ENCODE peak calls at places on chromosomes 1 and 21, in six cellular contexts. L is HepG2, Q is GM12891, G is K562, W is GM12878, V is H1. X is an unnamed sample.

GRCh38 chr1:220906561-220907334 is 27.5 kb downstream of the HLX start:
- DNase-seq in G (no peak), V (no peak), Q (no peak), W (no peak), L (no peak), X (no peak)

GRCh38 chr1:40901886-40902633 is 39.9 kb upstream of the CITED4 start:
- DNase-seq in V (no peak), G (no peak), L (no peak), W (no peak), Q (no peak), X (no peak)

GRCh38 chr1:117607471-117607870 is 1.6 kb downstream of the TENT5C start:
- DNase-seq in V (peak; percentile 48), L (no peak), Q (no peak), G (no peak), W (no peak), X (no peak)

GRCh38 chr1:112791723-112792104 is 76.6 kb upstream of the PPM1J start:
- DNase-seq in L (no peak), W (no peak), Q (no peak), V (no peak), G (no peak), X (no peak)

GRCh38 chr21:29290245-29290644 is 8.5 kb upstream of the BACH1 start:
- DNase-seq in V (no peak), G (no peak), Q (no peak), W (no peak), L (no peak), X (no peak)

GRCh38 chr21:44423312-44423821 is 31.9 kb upstream of the LRRC3 start:
- DNase-seq in W (no peak), G (no peak), V (no peak), Q (no peak), L (no peak), X (no peak)

GRCh38 chr1:109775408-109775807 is 11.7 kb upstream of the EPS8L3 start:
- DNase-seq in V (no peak), L (no peak), G (no peak), Q (no peak), W (no peak), X (no peak)

GRCh38 chr1:17304827-17305177 is 3.2 kb upstream of the PADI4 start:
- DNase-seq in G (no peak), V (no peak), Q (no peak), W (no peak), L (no peak), X (no peak)

GRCh38 chr1:1630191-1630964 is 1.6 kb upstream of the MMP23B start:
- DNase-seq in V (peak; percentile 89), G (no peak), L (no peak), W (peak; percentile 59), Q (peak; percentile 100), X (peak; percentile 100)
- TF ChIP-seq POLR2AphosphoS5 in V (no peak), G (no peak), L (no peak), W (no peak), Q (no peak), X (peak; percentile 33)

GRCh38 chr1:54577612-54578011 is 29.6 kb downstream of the ACOT11 start:
- DNase-seq in L (peak; percentile 86), Q (no peak), V (no peak), G (no peak), W (no peak), X (no peak)
- TF ChIP-seq TAF1 in L (no peak), Q (no peak), V (no peak), G (no peak), W (no peak), X (no peak)

GRCh38 chr1:211813590-211813989 is 17.0 kb downstream of the LPGAT1 start:
- DNase-seq in W (no peak), L (no peak), Q (no peak), V (no peak), G (no peak), X (no peak)
- TF ChIP-seq POLR2A in W (no peak), L (no peak), Q (no peak), V (no peak), G (no peak), X (no peak)

GRCh38 chr1:21575351-21575942 is 66.2 kb downstream of the ALPL start:
- DNase-seq in V (no peak), G (no peak), Q (no peak), W (no peak), L (no peak), X (no peak)

GRCh38 chr1:21573475-21573874 is 64.3 kb downstream of the ALPL start:
- DNase-seq in W (no peak), L (no peak), Q (no peak), G (no peak), V (no peak), X (no peak)

GRCh38 chr1:21574464-21575151 is 65.4 kb downstream of the ALPL start:
- DNase-seq in Q (no peak), W (no peak), G (peak; percentile 53), V (peak; percentile 72), L (peak; percentile 20), X (no peak)

GRCh38 chr1:21572735-21573277 is 63.6 kb downstream of the ALPL start:
- DNase-seq in Q (no peak), G (no peak), W (no peak), L (no peak), V (no peak), X (no peak)

DNA sequence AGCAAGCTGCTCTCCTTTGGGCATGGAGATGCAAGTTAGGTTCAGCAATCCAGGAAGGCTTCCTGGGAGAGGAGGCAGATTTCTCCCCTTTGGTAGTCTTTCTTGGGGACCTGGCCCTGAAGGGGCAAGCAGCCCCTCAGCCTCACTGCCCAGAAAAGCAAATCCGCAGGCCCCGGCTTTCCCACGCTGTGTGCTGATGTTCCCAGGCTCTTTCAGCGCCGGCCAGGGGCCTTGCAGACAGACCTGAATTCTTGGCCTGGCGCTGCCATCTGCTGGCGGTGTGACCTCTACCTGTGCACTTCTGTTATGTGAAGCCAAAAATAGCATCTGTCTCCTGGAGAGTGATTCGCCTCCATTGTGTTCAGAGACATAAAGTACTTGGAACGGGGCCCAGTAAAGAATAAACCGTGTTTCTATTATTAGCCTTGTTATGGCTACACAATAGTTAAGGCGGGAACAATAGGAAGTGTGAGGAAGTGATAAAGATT is 64.8 kb downstream of the ALPL start:
- DNase-seq in L (peak; percentile 67), G (peak; percentile 49), V (peak; percentile 82), W (no peak), Q (no peak), X (no peak)
- TF ChIP-seq POLR2AphosphoS5 in L (no peak), G (no peak), V (no peak), W (no peak), Q (no peak), X (no peak)

GRCh38 chr1:157993179-157994080 is at the start of gene KIRREL1:
- DNase-seq in G (no peak), L (no peak), W (no peak), V (no peak), Q (no peak), X (no peak)
- TF ChIP-seq TAF1 in G (no peak), L (no peak), W (no peak), V (peak; percentile 41), Q (no peak), X (no peak)